ENCODE peak calls at places on chromosomes 6 and 20, in six cellular contexts. S, M, H, I, Q and D are unnamed samples.

GRCh38 chr20:44910690-44911262 is 916 bp downstream of the PABPC1L start:
- DNase-seq in S (no peak), M (no peak), H (no peak), I (no peak), Q (no peak), D (no peak)

GRCh38 chr20:62066983-62067433 is 1.3 kb upstream of the TAF4 start:
- DNase-seq in S (no peak), M (no peak), H (no peak), I (peak; percentile 27), Q (no peak), D (no peak)

GRCh38 chr6:20126789-20127653 is 85.2 kb downstream of the MBOAT1 start:
- DNase-seq in S (peak; percentile 83), M (peak; percentile 22), H (peak; percentile 45), I (peak; percentile 89), Q (peak; percentile 13), D (peak; percentile 34)

GRCh38 chr6:158461954-158462353 is 97.9 kb upstream of the TMEM181 start:
- DNase-seq in S (no peak), M (no peak), H (no peak), I (no peak), Q (no peak), D (no peak)

GRCh38 chr6:119533603-119534279 is 184.2 kb upstream of the MAN1A1 start:
- DNase-seq in S (no peak), M (peak; percentile 60), H (peak; percentile 83), I (no peak), Q (peak; percentile 20), D (no peak)

GRCh38 chr20:51797357-51798025 is 4.8 kb downstream of the SALL4 start:
- DNase-seq in S (no peak), M (peak; percentile 20), H (no peak), I (peak; percentile 25), Q (peak; percentile 8), D (no peak)

GRCh38 chr6:165686966-165687365 is 23.9 kb upstream of the PDE10A start:
- DNase-seq in S (no peak), M (no peak), H (no peak), I (no peak), Q (no peak), D (no peak)

GRCh38 chr6:79427721-79428120 is 109.5 kb downstream of the LCA5 start:
- DNase-seq in S (no peak), M (no peak), H (no peak), I (no peak), Q (no peak), D (no peak)

GRCh38 chr20:37917436-37917835 is 14.5 kb downstream of the VSTM2L start:
- DNase-seq in S (no peak), M (no peak), H (no peak), I (no peak), Q (no peak), D (no peak)

GRCh38 chr20:11917663-11918062 is at the start of gene BTBD3:
- DNase-seq in S (no peak), M (peak; percentile 80), H (peak; percentile 83), I (peak; percentile 30), Q (peak; percentile 34), D (no peak)

GRCh38 chr6:85637579-85637978 is 5.1 kb downstream of the SYNCRIP start:
- DNase-seq in S (no peak), M (no peak), H (no peak), I (no peak), Q (no peak), D (no peak)

GRCh38 chr6:147508073-147508870 is at the start of gene SAMD5:
- DNase-seq in S (peak; percentile 73), M (peak; percentile 75), H (peak; percentile 75), I (peak; percentile 77), Q (no peak), D (no peak)

GRCh38 chr6:25851961-25852360 is 20.1 kb upstream of the SLC17A1 start:
- DNase-seq in S (no peak), M (no peak), H (no peak), I (no peak), Q (no peak), D (no peak)

GRCh38 chr20:37178839-37179670 is at the start of the genes MROH8 and RPN2:
- DNase-seq in S (peak; percentile 98), M (peak; percentile 99), H (peak; percentile 97), I (peak; percentile 98), Q (peak; percentile 95), D (peak; percentile 61)

GRCh38 chr6:133587841-133588240 is 301.1 kb upstream of the TCF21 start:
- DNase-seq in S (no peak), M (peak; percentile 81), H (no peak), I (no peak), Q (no peak), D (no peak)

GRCh38 chr6:170523256-170524187 is 29.6 kb downstream of the PSMB1 start:
- DNase-seq in S (no peak), M (no peak), H (no peak), I (peak; percentile 61), Q (no peak), D (no peak)

GRCh38 chr6:31739639-31740396 is at the start of gene MSH5:
- DNase-seq in S (peak; percentile 90), M (peak; percentile 99), H (peak; percentile 99), I (peak; percentile 99), Q (peak; percentile 96), D (peak; percentile 96)

GRCh38 chr6:31736026-31736767 is at the start of gene CLIC1:
- DNase-seq in S (peak; percentile 73), M (peak; percentile 83), H (peak; percentile 83), I (peak; percentile 71), Q (peak; percentile 28), D (peak; percentile 89)

GRCh38 chr6:31737315-31738047 is 1.2 kb upstream of the CLIC1 start:
- DNase-seq in S (peak; percentile 55), M (no peak), H (no peak), I (peak; percentile 31), Q (no peak), D (no peak)

GRCh38 chr6:31736768-31737314 is 511 bp upstream of the CLIC1 start:
- DNase-seq in S (no peak), M (no peak), H (no peak), I (no peak), Q (no peak), D (no peak)

DNA sequence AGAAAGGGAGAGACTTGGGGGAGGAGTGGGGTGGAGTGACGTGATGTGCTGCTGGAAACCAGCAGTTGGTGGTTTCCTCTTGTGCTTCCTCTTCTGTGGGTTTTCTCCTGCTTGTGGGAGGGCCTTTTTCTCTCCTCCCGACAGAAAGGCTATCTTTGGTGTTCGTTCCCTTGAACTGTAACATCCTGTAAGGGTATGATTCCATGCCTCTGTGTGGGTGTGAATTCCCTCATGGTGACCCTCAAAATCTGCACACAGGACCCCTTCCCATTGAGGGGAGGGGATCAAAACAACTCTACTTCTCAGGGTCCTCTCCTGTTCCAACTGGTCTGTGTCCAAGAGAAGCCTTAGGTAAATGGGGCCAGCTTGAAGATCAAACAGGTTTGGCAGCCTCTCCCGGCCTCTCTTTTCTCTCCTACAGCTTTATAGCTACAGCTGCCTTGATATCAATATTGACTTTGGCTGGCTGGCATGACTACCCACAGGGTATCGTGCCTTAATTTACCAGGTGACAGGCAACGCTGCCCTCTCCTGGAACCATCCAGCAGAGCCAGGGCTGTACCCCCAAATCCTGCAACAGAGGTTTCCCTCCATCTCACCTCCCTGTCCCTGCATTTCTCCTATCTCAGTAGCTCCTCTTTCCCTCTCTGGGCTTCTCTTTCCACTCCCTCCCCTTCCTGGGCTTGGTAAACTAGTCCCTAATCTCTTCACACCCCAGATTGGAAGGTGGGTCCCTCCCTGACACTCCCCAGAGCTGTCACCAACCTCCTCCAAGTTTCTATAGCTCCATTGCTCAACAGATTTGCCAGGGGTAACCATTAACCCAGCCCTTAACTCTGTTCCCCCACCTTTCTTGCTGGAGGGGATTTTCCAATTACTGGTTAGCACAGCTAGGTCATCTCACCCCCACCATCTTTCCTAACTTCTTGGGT is 1.5 kb upstream of the MSH5 start:
- DNase-seq in S (no peak), M (peak; percentile 84), H (peak; percentile 79), I (peak; percentile 24), Q (peak; percentile 65), D (no peak)
- TF ChIP-seq CTCF in S (no peak), M (peak; percentile 24), H (peak; percentile 9), I (peak; percentile 29), Q (peak; percentile 30), D (peak; percentile 21)

GRCh38 chr6:104887350-104887749 is 27.6 kb upstream of the HACE1 start:
- DNase-seq in S (no peak), M (peak; percentile 43), H (peak; percentile 43), I (peak; percentile 83), Q (peak; percentile 16), D (no peak)

GRCh38 chr6:104885518-104886043 is 25.9 kb upstream of the HACE1 start:
- DNase-seq in S (no peak), M (no peak), H (no peak), I (no peak), Q (no peak), D (no peak)

GRCh38 chr6:104888066-104888465 is 28.3 kb upstream of the HACE1 start:
- DNase-seq in S (no peak), M (no peak), H (no peak), I (no peak), Q (no peak), D (no peak)

GRCh38 chr6:104881964-104882668 is 22.4 kb upstream of the HACE1 start:
- DNase-seq in S (no peak), M (no peak), H (no peak), I (no peak), Q (no peak), D (no peak)

GRCh38 chr6:104884867-104885517 is 25.3 kb upstream of the HACE1 start:
- DNase-seq in S (no peak), M (peak; percentile 5), H (no peak), I (no peak), Q (no peak), D (no peak)
- TF ChIP-seq CTCF in S (no peak), M (no peak), H (no peak), I (no peak), Q (no peak), D (no peak)

GRCh38 chr6:131681585-131681984 is 19.6 kb downstream of the OR2A4 start:
- DNase-seq in S (no peak), M (no peak), H (no peak), I (no peak), Q (no peak), D (no peak)

GRCh38 chr6:131682427-131682826 is 18.8 kb downstream of the OR2A4 start:
- DNase-seq in S (no peak), M (peak; percentile 19), H (no peak), I (no peak), Q (no peak), D (no peak)

GRCh38 chr6:131683479-131683878 is 17.7 kb downstream of the OR2A4 start:
- DNase-seq in S (no peak), M (no peak), H (no peak), I (no peak), Q (no peak), D (no peak)

GRCh38 chr6:131678401-131678800 is 22.8 kb downstream of the OR2A4 start:
- DNase-seq in S (no peak), M (no peak), H (no peak), I (no peak), Q (no peak), D (no peak)

GRCh38 chr6:131680868-131681267 is 20.3 kb downstream of the OR2A4 start:
- DNase-seq in S (no peak), M (no peak), H (no peak), I (no peak), Q (no peak), D (no peak)
- TF ChIP-seq CTCF in S (no peak), M (no peak), H (no peak), I (no peak), Q (no peak), D (no peak)

DNA sequence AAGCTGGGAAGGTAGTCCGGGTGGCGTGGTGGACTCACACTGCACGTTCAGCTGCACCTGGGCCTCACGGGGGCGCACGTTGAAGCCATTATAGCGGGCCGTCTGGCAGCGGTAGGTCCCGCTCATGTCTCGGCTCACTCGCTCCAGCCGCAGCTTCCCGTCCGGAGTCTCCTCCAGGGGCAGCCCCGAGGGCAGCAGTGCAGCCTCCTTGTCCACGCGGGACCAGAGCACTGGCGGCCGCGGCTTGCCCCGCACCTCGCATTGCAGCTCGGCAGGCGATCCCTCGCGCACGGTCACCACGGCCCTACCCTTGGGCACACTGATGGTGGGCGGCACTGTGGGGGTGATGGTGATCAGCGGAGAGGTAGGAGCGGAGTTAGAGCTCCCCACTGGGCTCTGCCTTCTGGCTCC is 47.6 kb downstream of the MDGA1 start:
- DNase-seq in S (peak; percentile 59), M (no peak), H (no peak), I (peak; percentile 67), Q (no peak), D (no peak)
- TF ChIP-seq CTCF in S (no peak), M (no peak), H (no peak), I (no peak), Q (no peak), D (no peak)